ENCODE peak calls at places on chromosome 20, in nine cellular contexts. One of them, this sample, is unnamed.

GRCh38 chr20:44549123-44549522 is 27.3 kb upstream of the SERINC3 start:
- DNase-seq in NCI-H2171: no peak
- DNase-seq in body of pancreas: no peak
- DNase-seq in T-cell: no peak
- DNase-seq in HCT116: no peak
- DNase-seq in NCI-H1417: no peak
- DNase-seq in stimulated activated naive B cell treated with anti-CD40 and anti-IgM and Interleukin-4, amounts not matched to agents 10 μg/mL and 1 μg/mL and 100 μg/mL, for 72 hours: no peak
- DNase-seq in stimulated activated naive CD8-positive, alpha-beta T cell treated with anti-CD3 and anti-CD28 coated beads, Interleukin-15, Interleukin-2, amounts not matched to agents 100 U/mL and 50 U/mL, for 24 hours: no peak
- DNase-seq in KG1: no peak
- DNase-seq in this sample: no peak

GRCh38 chr20:46844965-46845364 is 49.7 kb upstream of the EYA2 start:
- DNase-seq in NCI-H2171: no peak
- DNase-seq in body of pancreas: no peak
- DNase-seq in T-cell: no peak
- DNase-seq in HCT116: no peak
- DNase-seq in NCI-H1417: no peak
- DNase-seq in stimulated activated naive B cell treated with anti-CD40 and anti-IgM and Interleukin-4, amounts not matched to agents 10 μg/mL and 1 μg/mL and 100 μg/mL, for 72 hours: no peak
- DNase-seq in stimulated activated naive CD8-positive, alpha-beta T cell treated with anti-CD3 and anti-CD28 coated beads, Interleukin-15, Interleukin-2, amounts not matched to agents 100 U/mL and 50 U/mL, for 24 hours: no peak
- DNase-seq in KG1: no peak
- DNase-seq in this sample: no peak

GRCh38 chr20:62405108-62405980 is 1.7 kb downstream of the CABLES2 start:
- DNase-seq in NCI-H2171: no peak
- DNase-seq in body of pancreas: peak
- DNase-seq in T-cell: no peak
- DNase-seq in HCT116: no peak
- DNase-seq in NCI-H1417: peak
- DNase-seq in stimulated activated naive B cell treated with anti-CD40 and anti-IgM and Interleukin-4, amounts not matched to agents 10 μg/mL and 1 μg/mL and 100 μg/mL, for 72 hours: no peak
- DNase-seq in stimulated activated naive CD8-positive, alpha-beta T cell treated with anti-CD3 and anti-CD28 coated beads, Interleukin-15, Interleukin-2, amounts not matched to agents 100 U/mL and 50 U/mL, for 24 hours: no peak
- DNase-seq in KG1: no peak
- DNase-seq in this sample: no peak

GRCh38 chr20:52760791-52761190 is 211.4 kb upstream of the TSHZ2 start:
- DNase-seq in NCI-H2171: no peak
- DNase-seq in body of pancreas: no peak
- DNase-seq in T-cell: no peak
- DNase-seq in HCT116: no peak
- DNase-seq in NCI-H1417: no peak
- DNase-seq in stimulated activated naive B cell treated with anti-CD40 and anti-IgM and Interleukin-4, amounts not matched to agents 10 μg/mL and 1 μg/mL and 100 μg/mL, for 72 hours: no peak
- DNase-seq in stimulated activated naive CD8-positive, alpha-beta T cell treated with anti-CD3 and anti-CD28 coated beads, Interleukin-15, Interleukin-2, amounts not matched to agents 100 U/mL and 50 U/mL, for 24 hours: no peak
- DNase-seq in KG1: no peak
- DNase-seq in this sample: no peak

GRCh38 chr20:25439328-25439727 is 31.9 kb downstream of the GINS1 start:
- DNase-seq in NCI-H2171: no peak
- DNase-seq in body of pancreas: no peak
- DNase-seq in T-cell: no peak
- DNase-seq in HCT116: no peak
- DNase-seq in NCI-H1417: no peak
- DNase-seq in stimulated activated naive B cell treated with anti-CD40 and anti-IgM and Interleukin-4, amounts not matched to agents 10 μg/mL and 1 μg/mL and 100 μg/mL, for 72 hours: no peak
- DNase-seq in stimulated activated naive CD8-positive, alpha-beta T cell treated with anti-CD3 and anti-CD28 coated beads, Interleukin-15, Interleukin-2, amounts not matched to agents 100 U/mL and 50 U/mL, for 24 hours: no peak
- DNase-seq in KG1: no peak
- DNase-seq in this sample: no peak

GRCh38 chr20:9027626-9028025 is 41.3 kb upstream of the PLCB4 start:
- DNase-seq in NCI-H2171: no peak
- DNase-seq in body of pancreas: no peak
- DNase-seq in T-cell: no peak
- DNase-seq in HCT116: no peak
- DNase-seq in NCI-H1417: no peak
- DNase-seq in stimulated activated naive B cell treated with anti-CD40 and anti-IgM and Interleukin-4, amounts not matched to agents 10 μg/mL and 1 μg/mL and 100 μg/mL, for 72 hours: no peak
- DNase-seq in stimulated activated naive CD8-positive, alpha-beta T cell treated with anti-CD3 and anti-CD28 coated beads, Interleukin-15, Interleukin-2, amounts not matched to agents 100 U/mL and 50 U/mL, for 24 hours: no peak
- DNase-seq in KG1: no peak
- DNase-seq in this sample: no peak

GRCh38 chr20:36384022-36384619 is 78.0 kb downstream of the DLGAP4 start:
- DNase-seq in NCI-H2171: no peak
- DNase-seq in body of pancreas: no peak
- DNase-seq in T-cell: peak
- DNase-seq in HCT116: peak
- DNase-seq in NCI-H1417: no peak
- DNase-seq in stimulated activated naive B cell treated with anti-CD40 and anti-IgM and Interleukin-4, amounts not matched to agents 10 μg/mL and 1 μg/mL and 100 μg/mL, for 72 hours: no peak
- DNase-seq in stimulated activated naive CD8-positive, alpha-beta T cell treated with anti-CD3 and anti-CD28 coated beads, Interleukin-15, Interleukin-2, amounts not matched to agents 100 U/mL and 50 U/mL, for 24 hours: peak
- DNase-seq in KG1: peak
- DNase-seq in this sample: no peak

GRCh38 chr20:63006611-63007471 is at the start of gene BHLHE23:
- DNase-seq in NCI-H2171: peak
- DNase-seq in body of pancreas: no peak
- DNase-seq in T-cell: no peak
- DNase-seq in HCT116: no peak
- DNase-seq in NCI-H1417: peak
- DNase-seq in stimulated activated naive B cell treated with anti-CD40 and anti-IgM and Interleukin-4, amounts not matched to agents 10 μg/mL and 1 μg/mL and 100 μg/mL, for 72 hours: no peak
- DNase-seq in stimulated activated naive CD8-positive, alpha-beta T cell treated with anti-CD3 and anti-CD28 coated beads, Interleukin-15, Interleukin-2, amounts not matched to agents 100 U/mL and 50 U/mL, for 24 hours: peak
- DNase-seq in KG1: no peak
- DNase-seq in this sample: peak

This sample was measured in NCI-H1436.